ENCODE peak calls at places on chromosomes 1 and 21, in nine cellular contexts. I is neural progenitor cell; L is body of pancreas; Q is IMR-90; R is upper lobe of right lung; O is keratinocyte; W is CD8-positive, alpha-beta memory T cell; M is SJCRH30; J is left ventricle myocardium inferior. N is an unnamed sample.

GRCh38 chr1:247294282-247294681 is 37.4 kb downstream of the ZNF496 start:
- DNase-seq in I (no peak), L (no peak), Q (peak; percentile 94), R (peak; percentile 4), O (no peak), W (no peak), M (no peak), J (no peak), N (no peak)

GRCh38 chr21:34887729-34888568 is 161.2 kb downstream of the RUNX1 start:
- DNase-seq in I (peak; percentile 54), L (peak; percentile 63), Q (peak; percentile 99), R (peak; percentile 89), O (no peak), W (peak; percentile 92), M (peak; percentile 89), J (peak; percentile 55), N (peak; percentile 94)

GRCh38 chr1:174815036-174815435 is 184.7 kb upstream of the CACYBP start:
- DNase-seq in I (no peak), L (no peak), Q (peak; percentile 74), R (no peak), O (peak; percentile 84), W (no peak), M (no peak), J (no peak), N (no peak)

GRCh38 chr21:32088471-32088870 is 190.4 kb downstream of the MIS18A start:
- DNase-seq in I (no peak), L (no peak), Q (no peak), R (no peak), O (no peak), W (no peak), M (peak; percentile 40), J (no peak), N (no peak)

GRCh38 chr1:81598623-81599022 is 202.1 kb upstream of the ADGRL2 start:
- DNase-seq in I (no peak), L (no peak), Q (no peak), R (no peak), O (no peak), W (no peak), M (no peak), J (no peak), N (no peak)

GRCh38 chr1:22851517-22851916 is 121.1 kb downstream of the LACTBL1 start:
- DNase-seq in I (no peak), L (no peak), Q (no peak), R (no peak), O (no peak), W (no peak), M (no peak), J (no peak), N (peak; percentile 71)

GRCh38 chr21:43025636-43026180 is 49.9 kb downstream of the CBS start:
- DNase-seq in I (peak; percentile 40), L (no peak), Q (peak; percentile 85), R (peak; percentile 5), O (no peak), W (no peak), M (no peak), J (no peak), N (no peak)

GRCh38 chr1:11749203-11749689 is 12.7 kb upstream of the C1orf167 start:
- DNase-seq in I (peak; percentile 49), L (no peak), Q (no peak), R (peak; percentile 77), O (peak; percentile 32), W (no peak), M (peak; percentile 55), J (peak; percentile 33), N (no peak)

GRCh38 chr21:39153373-39153772 is 29.9 kb downstream of the PSMG1 start:
- DNase-seq in I (peak; percentile 43), L (no peak), Q (no peak), R (no peak), O (no peak), W (no peak), M (peak; percentile 55), J (no peak), N (no peak)

DNA sequence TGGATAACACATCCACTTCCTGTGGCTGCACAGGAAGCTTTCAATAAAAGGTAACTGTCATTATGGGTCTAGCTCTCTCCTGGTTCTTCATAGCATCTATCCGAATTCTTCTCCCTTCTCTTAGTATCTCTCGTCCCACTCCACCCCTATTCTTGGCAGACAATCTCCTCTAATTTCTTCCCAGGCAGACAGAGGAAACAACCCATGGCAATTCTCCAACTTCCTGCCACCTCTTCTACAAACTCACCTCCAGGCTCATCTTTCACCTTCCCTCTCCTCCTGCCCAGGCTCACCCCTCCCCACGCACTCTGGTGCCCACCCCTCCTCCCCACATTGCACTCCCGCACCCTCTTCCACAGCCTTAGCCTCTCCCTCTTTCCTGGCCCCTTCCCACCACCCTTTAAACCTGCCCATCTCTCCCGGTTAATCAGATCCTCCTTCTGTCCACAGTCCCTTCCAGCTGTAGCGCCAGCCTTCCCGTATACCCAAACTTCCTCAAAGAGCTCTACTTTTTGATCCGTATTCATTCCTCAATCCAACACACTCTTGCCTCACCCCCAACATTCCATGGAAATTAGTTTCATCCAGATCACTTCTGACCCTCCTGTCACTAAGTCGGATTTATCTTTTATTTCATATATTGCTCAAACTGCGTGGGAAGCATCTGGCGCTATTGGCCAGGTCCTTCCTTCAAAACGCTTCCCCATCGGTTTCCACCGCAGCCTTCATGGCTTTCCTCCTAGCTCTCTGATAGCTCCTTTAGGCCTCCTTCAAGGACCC is 25.9 kb downstream of the SHISA4 start:
- DNase-seq in I (no peak), L (no peak), Q (peak; percentile 36), R (no peak), O (no peak), W (no peak), M (no peak), J (no peak), N (no peak)
- H3K27ac ChIP-seq in I (no peak overlapping the region), L (no peak overlapping the region), Q (peak overlapping the region; percentile 31), R (no peak overlapping the region), O (no peak overlapping the region), W (no peak overlapping the region), M (no peak overlapping the region), J (peak overlapping the region; percentile 39), N (peak overlapping the region; percentile 96)

GRCh38 chr1:184502154-184502553 is 115.3 kb downstream of the C1orf21 start:
- DNase-seq in I (no peak), L (no peak), Q (no peak), R (no peak), O (no peak), W (no peak), M (no peak), J (no peak), N (no peak)

GRCh38 chr1:184499626-184500025 is 112.8 kb downstream of the C1orf21 start:
- DNase-seq in I (peak; percentile 53), L (no peak), Q (peak; percentile 61), R (no peak), O (no peak), W (no peak), M (no peak), J (no peak), N (no peak)

GRCh38 chr1:184494929-184495328 is 108.1 kb downstream of the C1orf21 start:
- DNase-seq in I (no peak), L (no peak), Q (no peak), R (no peak), O (no peak), W (no peak), M (no peak), J (no peak), N (no peak)

GRCh38 chr1:184493987-184494388 is 107.2 kb downstream of the C1orf21 start:
- DNase-seq in I (no peak), L (no peak), Q (no peak), R (no peak), O (no peak), W (no peak), M (no peak), J (no peak), N (no peak)

DNA sequence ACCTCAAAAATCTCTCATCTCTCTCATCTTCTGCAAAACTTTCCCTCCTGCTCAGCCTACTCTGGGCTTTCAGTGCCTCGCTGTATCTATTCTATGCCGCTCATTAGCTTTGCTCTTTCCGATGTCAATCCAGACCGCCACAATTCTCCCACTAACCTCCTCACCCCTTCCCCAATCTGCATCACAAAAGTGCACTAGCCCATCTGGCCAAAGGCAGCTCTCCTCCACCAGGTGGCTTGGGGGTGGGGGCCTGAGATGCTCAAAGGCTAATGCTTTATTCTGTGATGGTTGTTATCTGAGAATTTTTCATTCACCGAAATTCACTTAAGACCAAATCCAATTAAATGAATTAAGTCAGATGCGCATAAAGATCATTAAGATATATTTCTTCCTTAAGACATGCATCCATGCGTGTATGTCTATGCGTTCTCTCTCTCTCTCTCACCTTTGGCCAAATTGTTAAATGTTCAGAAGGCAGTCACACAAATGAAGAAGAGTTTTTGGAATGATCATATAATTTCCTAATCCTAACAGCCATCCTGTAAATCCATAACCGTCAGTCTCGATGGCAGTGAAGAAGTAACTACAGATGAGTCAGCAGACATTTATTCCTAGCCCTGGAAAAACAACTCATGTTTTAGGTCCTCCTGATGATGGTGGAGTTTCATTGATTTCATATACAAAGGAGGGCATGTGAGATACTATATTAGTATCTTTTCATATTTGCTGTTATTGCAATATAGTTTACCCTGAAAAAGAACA is 111.3 kb downstream of the C1orf21 start:
- DNase-seq in I (peak; percentile 86), L (no peak), Q (no peak), R (no peak), O (no peak), W (no peak), M (no peak), J (no peak), N (no peak)
- H3K4me1 ChIP-seq in I (peaks cover 85% of the 10 kb centered on the region), L (peaks cover 6% of the 10 kb centered on the region), Q (no peaks in the 10 kb centered on the region), R (no peaks in the 10 kb centered on the region), O (no peaks in the 10 kb centered on the region), W (no peaks in the 10 kb centered on the region), M (no peaks in the 10 kb centered on the region), J (peaks cover 68% of the 10 kb centered on the region), N (no peaks in the 10 kb centered on the region)

GRCh38 chr1:28246427-28246832 is 10.5 kb downstream of the ATP5IF1 start:
- DNase-seq in I (no peak), L (no peak), Q (peak; percentile 47), R (no peak), O (no peak), W (peak; percentile 69), M (peak; percentile 29), J (no peak), N (no peak)

GRCh38 chr1:28248273-28249012 is 10.9 kb upstream of the SESN2 start:
- DNase-seq in I (peak; percentile 81), L (peak; percentile 87), Q (peak; percentile 80), R (peak; percentile 84), O (no peak), W (peak; percentile 85), M (peak; percentile 91), J (peak; percentile 81), N (peak; percentile 92)

GRCh38 chr1:28247603-28248272 is 11.6 kb upstream of the SESN2 start:
- DNase-seq in I (no peak), L (no peak), Q (no peak), R (no peak), O (no peak), W (no peak), M (no peak), J (no peak), N (no peak)

GRCh38 chr1:28249013-28249870 is 10.1 kb upstream of the SESN2 start:
- DNase-seq in I (peak; percentile 50), L (peak; percentile 74), Q (peak; percentile 70), R (peak; percentile 90), O (no peak), W (no peak), M (peak; percentile 60), J (peak; percentile 65), N (peak; percentile 70)

GRCh38 chr1:28249879-28250295 is 9.4 kb upstream of the SESN2 start:
- DNase-seq in I (no peak), L (no peak), Q (no peak), R (no peak), O (no peak), W (no peak), M (no peak), J (no peak), N (no peak)
- H3K27ac ChIP-seq in I (no peak overlapping the region), L (peak overlapping the region; percentile 90), Q (peak overlapping the region; percentile 48), R (peak overlapping the region; percentile 81), O (peak overlapping the region; percentile 95), W (peak overlapping the region; percentile 28), M (no peak overlapping the region), J (peak overlapping the region; percentile 94), N (no peak overlapping the region)

GRCh38 chr1:101239095-101240040 is 2.5 kb downstream of the S1PR1 start:
- DNase-seq in I (no peak), L (no peak), Q (no peak), R (no peak), O (no peak), W (peak; percentile 80), M (no peak), J (no peak), N (no peak)
- H3K4me1 ChIP-seq in I (peaks cover 14% of the 10 kb centered on the region), L (peaks cover 31% of the 10 kb centered on the region), Q (no peaks in the 10 kb centered on the region), R (peaks cover 3% of the 10 kb centered on the region), O (peaks cover 17% of the 10 kb centered on the region), W (peaks cover 58% of the 10 kb centered on the region), M (peaks cover 9% of the 10 kb centered on the region), J (peaks cover 74% of the 10 kb centered on the region), N (no peaks in the 10 kb centered on the region)

N was measured in aorta.